ENCODE peak calls at places on chromosomes 6 and 20, in four cellular contexts. T is IMR-90, R is adrenal gland, S is endothelial cell of umbilical vein. E is an unnamed sample. For H3K4me1, the result is how much of the 10 kb centered on the place peaks cover.

GRCh38 chr20:3616250-3616649 is 46.9 kb downstream of the GFRA4 start:
- DNase-seq in T (peak), R (no peak), S (peak), E (no peak)

GRCh38 chr6:159586684-159587083 is 106.4 kb downstream of the SOD2 start:
- DNase-seq in T (no peak), R (no peak), S (no peak), E (no peak)

GRCh38 chr6:167806061-167806700 is 20.5 kb upstream of the AFDN start:
- DNase-seq in S (no peak), R (no peak), T (no peak), E (no peak)

GRCh38 chr6:169997930-169998218 is 246.5 kb downstream of the ERMARD start:
- DNase-seq in R (no peak), S (no peak), T (no peak), E (no peak)

GRCh38 chr20:36687850-36688249 is 41.9 kb upstream of the SLA2 start:
- DNase-seq in S (no peak), T (no peak), R (no peak), E (no peak)

GRCh38 chr6:113860165-113860955 is 3.2 kb downstream of the MARCKS start:
- DNase-seq in S (peak), R (peak), T (peak), E (peak)

GRCh38 chr6:49462599-49462926 is 490 bp downstream of the MMUT start:
- DNase-seq in S (no peak), T (no peak), R (no peak), E (no peak)

GRCh38 chr6:124260337-124260736 is 456.7 kb downstream of the NKAIN2 start:
- DNase-seq in S (no peak), T (no peak), R (no peak), E (no peak)

GRCh38 chr20:20212675-20213096 is 155.2 kb upstream of the INSM1 start:
- DNase-seq in T (no peak), S (no peak), R (no peak), E (peak)

GRCh38 chr20:48919882-48920526 is 1.5 kb upstream of the ARFGEF2 start:
- DNase-seq in S (no peak), R (peak), T (no peak), E (no peak)

GRCh38 chr20:35387334-35387733 is 24.4 kb downstream of the UQCC1 start:
- DNase-seq in T (peak), R (no peak), S (no peak), E (no peak)

GRCh38 chr6:130453230-130453629 is 87.4 kb downstream of the TMEM200A start:
- DNase-seq in T (peak), S (no peak), R (no peak), E (no peak)

GRCh38 chr6:18457065-18457817 is 70.1 kb downstream of the RNF144B start:
- DNase-seq in R (no peak), S (no peak), T (no peak), E (no peak)

GRCh38 chr6:38020593-38020992 is 201.1 kb downstream of the ZFAND3 start:
- DNase-seq in T (no peak), R (no peak), S (no peak), E (no peak)

GRCh38 chr20:50190251-50191064 is at the start of gene CEBPB:
- DNase-seq in T (peak), R (peak), S (peak), E (peak)

GRCh38 chr6:132300323-132300949 is 100.8 kb downstream of the MOXD1 start:
- DNase-seq in R (peak), S (peak), T (peak), E (no peak)

GRCh38 chr6:148831064-148831463 is 84.2 kb downstream of the UST start:
- DNase-seq in S (no peak), T (no peak), R (no peak), E (no peak)

GRCh38 chr6:42702200-42702599 is 20.2 kb downstream of the PRPH2 start:
- DNase-seq in T (peak), R (no peak), S (peak), E (no peak)

GRCh38 chr6:34059136-34059731 is 86.7 kb downstream of the GRM4 start:
- DNase-seq in T (no peak), S (no peak), R (no peak), E (no peak)

GRCh38 chr6:88919032-88919431 is 44.4 kb downstream of the RNGTT start:
- DNase-seq in R (no peak), T (no peak), S (no peak), E (no peak)

GRCh38 chr6:12605888-12606345 is 110.7 kb upstream of the PHACTR1 start:
- DNase-seq in R (peak), S (peak), T (peak), E (no peak)

GRCh38 chr6:93104195-93104817 is 315.1 kb downstream of the EPHA7 start:
- DNase-seq in R (no peak), S (no peak), T (no peak), E (no peak)

GRCh38 chr20:57329608-57330221 is at the start of gene SPO11:
- DNase-seq in R (no peak), T (no peak), S (no peak), E (no peak)

GRCh38 chr6:20402181-20403079 is 751 bp downstream of the E2F3 start:
- DNase-seq in T (no peak), R (peak), S (peak), E (peak)

GRCh38 chr6:105135056-105135455 is 44.8 kb downstream of the POPDC3 start:
- DNase-seq in T (peak), S (peak), R (no peak), E (peak)

GRCh38 chr6:44123544-44123943 is 3.7 kb downstream of the MRPL14 start:
- DNase-seq in T (no peak), S (no peak), R (no peak), E (no peak)

GRCh38 chr20:38880952-38881735 is 45.1 kb upstream of the FAM83D start:
- DNase-seq in S (no peak), T (no peak), R (no peak), E (no peak)

GRCh38 chr6:42507901-42508300 is 55.9 kb upstream of the UBR2 start:
- DNase-seq in R (no peak), T (peak), S (no peak), E (no peak)

GRCh38 chr6:134822920-134823430 is 126.9 kb downstream of the ALDH8A1 start:
- DNase-seq in S (peak), R (peak), T (peak), E (peak)

GRCh38 chr6:157982297-157982579 is 575 bp downstream of the SYNJ2 start:
- DNase-seq in R (no peak), S (peak), T (no peak), E (no peak)

GRCh38 chr6:18958146-18958545 is 571.0 kb downstream of the RNF144B start:
- DNase-seq in S (no peak), T (no peak), R (no peak), E (no peak)

GRCh38 chr6:12993283-12993898 is 276.8 kb downstream of the PHACTR1 start:
- DNase-seq in S (no peak), R (no peak), T (no peak), E (no peak)

GRCh38 chr6:85355816-85356215 is 94.1 kb upstream of the NT5E start:
- DNase-seq in T (no peak), S (no peak), R (no peak), E (no peak)

GRCh38 chr20:45951474-45951873 is 17.0 kb downstream of the PCIF1 start:
- DNase-seq in T (no peak), R (no peak), S (no peak), E (no peak)

GRCh38 chr6:12598919-12599318 is 117.6 kb upstream of the PHACTR1 start:
- DNase-seq in S (no peak), R (no peak), T (no peak), E (no peak)

GRCh38 chr20:42186337-42186736 is 568.2 kb upstream of the CHD6 start:
- DNase-seq in R (no peak), S (no peak), T (no peak), E (no peak)

DNA sequence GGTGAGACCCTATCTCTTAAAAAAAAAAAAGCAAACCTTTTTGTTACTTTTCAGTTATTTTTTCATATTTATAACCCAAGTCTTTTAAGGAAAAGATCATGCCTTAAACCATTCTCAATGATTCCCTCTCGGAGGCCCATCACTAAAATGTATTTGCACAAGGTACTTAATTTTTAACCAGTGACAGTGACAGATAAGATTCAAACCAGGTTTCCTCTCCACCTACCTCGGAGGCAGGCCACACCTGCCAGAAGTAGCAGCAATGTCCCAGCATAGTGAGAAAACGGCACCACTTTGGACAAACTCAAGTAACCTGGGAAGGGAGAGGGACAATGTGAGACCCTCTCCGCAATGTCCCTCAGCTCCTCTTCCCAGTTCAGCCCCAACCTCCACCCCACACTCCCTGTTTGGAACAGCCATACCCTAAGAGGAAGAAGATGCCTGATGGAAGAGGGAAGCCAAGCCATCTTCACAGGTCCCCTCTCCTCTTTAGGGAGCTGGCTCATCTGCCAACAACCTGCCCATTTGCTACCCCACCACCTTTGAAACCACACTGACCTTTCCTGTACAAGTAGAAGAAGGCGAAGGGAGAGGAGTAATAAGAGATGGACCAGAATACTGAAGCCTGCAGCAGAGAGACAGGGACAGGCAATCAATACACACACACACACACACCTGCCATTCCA is 2.3 kb downstream of the ABHD16A start:
- DNase-seq in T (no peak), R (no peak), S (no peak), E (no peak)
- H3K4me3 ChIP-seq in T (no peak), R (no peak), S (no peak), E (no peak)

GRCh38 chr20:51385941-51386530 is 156.5 kb downstream of the NFATC2 start:
- DNase-seq in T (peak), S (peak), R (no peak), E (no peak)
- H3K4me1 ChIP-seq in T (under half), S (half or more), R (under half), E (under half)

DNA sequence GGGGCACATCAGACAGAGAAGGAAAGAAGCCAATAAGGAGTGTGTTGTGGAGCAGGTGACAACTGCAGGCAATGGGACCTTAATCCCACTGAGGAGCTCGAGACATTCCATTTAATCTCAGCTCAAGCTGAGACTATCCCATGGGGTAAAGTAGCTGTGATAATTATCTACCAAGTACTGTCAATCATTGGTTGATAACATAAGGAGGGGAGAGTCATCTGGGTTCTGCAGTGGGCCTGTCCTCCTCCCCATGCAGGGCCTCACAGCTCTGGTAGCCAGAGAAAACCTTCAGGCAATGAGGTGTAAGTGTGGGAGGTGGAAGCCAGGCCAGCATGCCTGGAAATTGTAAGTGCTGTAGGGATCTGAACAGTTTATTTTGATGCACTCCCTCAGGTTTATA is 375.0 kb upstream of the ARID1B start:
- DNase-seq in S (no peak), T (no peak), R (no peak), E (no peak)
- H3K4me3 ChIP-seq in S (no peak), T (no peak), R (no peak), E (no peak)

GRCh38 chr20:62588458-62589149 is 53.7 kb upstream of the SLCO4A1 start:
- DNase-seq in T (no peak), R (no peak), S (peak), E (no peak)
- H3K4me1 ChIP-seq in T (under half), R (under half), S (under half), E (under half)

GRCh38 chr6:45328523-45328922 is 393 bp downstream of the RUNX2 start:
- DNase-seq in R (no peak), S (no peak), T (no peak), E (no peak)
- H3K4me3 ChIP-seq in R (no peak), S (no peak), T (no peak), E (no peak)